ENCODE peak calls at places on chromosomes 2 and 18, in six cellular contexts. C is mesothelial cell of epicardium; O is GM13976; N is NCI-H774; X is pancreas; V is activated naive CD8-positive, alpha-beta T cell treated with anti-CD3 and anti-CD28 coated beads, Interleukin-2, amount 50 U/mL, for 16 hours. H is an unnamed sample.

GRCh38 chr2:64151498-64151897 is 7.3 kb upstream of the PELI1 start:
- DNase-seq in C (no peak), O (no peak), N (no peak), X (no peak), V (no peak), H (no peak)

GRCh38 chr18:35707247-35707646 is 125.7 kb downstream of the GALNT1 start:
- DNase-seq in C (no peak), O (no peak), N (no peak), X (no peak), V (no peak), H (no peak)

GRCh38 chr2:98683728-98684127 is 47.2 kb downstream of the MGAT4A start:
- DNase-seq in C (no peak), O (no peak), N (no peak), X (no peak), V (no peak), H (no peak)

GRCh38 chr2:128408349-128409305 is 90.0 kb upstream of the HS6ST1 start:
- DNase-seq in C (peak), O (no peak), N (no peak), X (no peak), V (no peak), H (no peak)

GRCh38 chr2:222711315-222711940 is 40.0 kb downstream of the MOGAT1 start:
- DNase-seq in C (no peak), O (no peak), N (no peak), X (no peak), V (no peak), H (no peak)

GRCh38 chr2:26534098-26534864 is 56.4 kb upstream of the OTOF start:
- DNase-seq in C (no peak), O (no peak), N (no peak), X (no peak), V (no peak), H (no peak)

GRCh38 chr18:13376841-13377351 is 158.3 kb downstream of the LDLRAD4 start:
- DNase-seq in C (no peak), O (no peak), N (no peak), X (no peak), V (no peak), H (no peak)

GRCh38 chr2:71846669-71847291 is 300.9 kb downstream of the CYP26B1 start:
- DNase-seq in C (no peak), O (no peak), N (no peak), X (no peak), V (no peak), H (no peak)

GRCh38 chr2:210606001-210606400 is 49.6 kb downstream of the CPS1 start:
- DNase-seq in C (no peak), O (no peak), N (no peak), X (no peak), V (no peak), H (no peak)

GRCh38 chr2:3651686-3652516 is 6.1 kb upstream of the ALLC start:
- DNase-seq in C (peak), O (peak), N (peak), X (no peak), V (peak), H (peak)

GRCh38 chr2:161165811-161166210 is 5.6 kb downstream of the TANK start:
- DNase-seq in C (no peak), O (no peak), N (no peak), X (no peak), V (no peak), H (no peak)

GRCh38 chr18:77078671-77079070 is 53.9 kb downstream of the MBP start:
- DNase-seq in C (no peak), O (peak), N (no peak), X (no peak), V (no peak), H (no peak)

GRCh38 chr2:142865924-142866323 is 11.5 kb upstream of the KYNU start:
- DNase-seq in C (no peak), O (peak), N (no peak), X (no peak), V (no peak), H (no peak)

GRCh38 chr2:232878855-232879617 is 9.0 kb downstream of the SNORC start:
- DNase-seq in C (no peak), O (no peak), N (no peak), X (no peak), V (no peak), H (no peak)

GRCh38 chr2:57181315-57182038 is 865.1 kb upstream of the VRK2 start:
- DNase-seq in C (no peak), O (no peak), N (no peak), X (no peak), V (no peak), H (no peak)

GRCh38 chr18:76970749-76971148 is 148.4 kb downstream of the ZNF236 start:
- DNase-seq in C (no peak), O (no peak), N (no peak), X (no peak), V (no peak), H (no peak)

H was measured in mesendoderm.